ENCODE peak calls at places on chromosome 17, in six cellular contexts. I is uterus, Q is Karpas-422, X is body of pancreas, F is left ventricle myocardium inferior, W is fibroblast of lung. E is an unnamed sample.

GRCh38 chr17:36136439-36136838 is 32.8 kb downstream of the CCL4 start:
- DNase-seq in I (no peak), Q (no peak), X (no peak), F (no peak), W (no peak), E (no peak)

GRCh38 chr17:73096866-73097265 is 4.4 kb upstream of the SLC39A11 start:
- DNase-seq in I (no peak), Q (no peak), X (no peak), F (no peak), W (peak; percentile 52), E (no peak)

GRCh38 chr17:31294231-31294630 is 2.8 kb downstream of the OMG start:
- DNase-seq in I (no peak), Q (no peak), X (no peak), F (no peak), W (no peak), E (no peak)

GRCh38 chr17:5745091-5745820 is 160.9 kb upstream of the NLRP1 start:
- DNase-seq in I (no peak), Q (peak; percentile 72), X (no peak), F (no peak), W (no peak), E (no peak)

GRCh38 chr17:47978324-47978723 is 7.4 kb downstream of the CDK5RAP3 start:
- DNase-seq in I (peak; percentile 45), Q (peak; percentile 85), X (peak; percentile 58), F (peak; percentile 37), W (peak; percentile 34), E (no peak)

GRCh38 chr17:70464995-70465394 is 295.7 kb downstream of the KCNJ2 start:
- DNase-seq in I (no peak), Q (no peak), X (no peak), F (no peak), W (no peak), E (no peak)

GRCh38 chr17:39739885-39740356 is 2.2 kb downstream of the GRB7 start:
- DNase-seq in I (no peak), Q (no peak), X (no peak), F (no peak), W (no peak), E (no peak)

GRCh38 chr17:30921544-30922196 is at the start of gene ADAP2:
- DNase-seq in I (peak; percentile 24), Q (peak; percentile 75), X (peak; percentile 68), F (peak; percentile 68), W (peak; percentile 22), E (no peak)

GRCh38 chr17:57309479-57309878 is 53.2 kb downstream of the MSI2 start:
- DNase-seq in I (no peak), Q (no peak), X (no peak), F (no peak), W (no peak), E (no peak)

GRCh38 chr17:19023209-19023999 is 18.8 kb upstream of the FAM83G start:
- DNase-seq in I (no peak), Q (no peak), X (no peak), F (no peak), W (no peak), E (no peak)

GRCh38 chr17:81309859-81310839 is 15.0 kb upstream of the SLC38A10 start:
- DNase-seq in I (no peak), Q (no peak), X (no peak), F (no peak), W (no peak), E (no peak)

GRCh38 chr17:56142325-56142724 is 10.9 kb upstream of the ANKFN1 start:
- DNase-seq in I (no peak), Q (no peak), X (peak; percentile 15), F (no peak), W (peak; percentile 95), E (no peak)

GRCh38 chr17:30360396-30360795 is 18.3 kb upstream of the CPD start:
- DNase-seq in I (no peak), Q (no peak), X (no peak), F (no peak), W (no peak), E (no peak)

GRCh38 chr17:36728030-36728991 is 126.9 kb downstream of the MRM1 start:
- DNase-seq in I (no peak), Q (no peak), X (no peak), F (no peak), W (no peak), E (no peak)

GRCh38 chr17:12136646-12137045 is 116.0 kb downstream of the MAP2K4 start:
- DNase-seq in I (no peak), Q (no peak), X (no peak), F (no peak), W (peak; percentile 78), E (no peak)

GRCh38 chr17:28897769-28898259 is 281 bp upstream of the FLOT2 start:
- DNase-seq in I (no peak), Q (peak; percentile 88), X (no peak), F (no peak), W (no peak), E (no peak)

GRCh38 chr17:19978803-19979202 is 1.2 kb upstream of the AKAP10 start:
- DNase-seq in I (no peak), Q (no peak), X (no peak), F (no peak), W (no peak), E (no peak)

GRCh38 chr17:64781810-64782555 is 119.9 kb upstream of the SMURF2 start:
- DNase-seq in I (peak; percentile 8), Q (no peak), X (no peak), F (no peak), W (no peak), E (no peak)

DNA sequence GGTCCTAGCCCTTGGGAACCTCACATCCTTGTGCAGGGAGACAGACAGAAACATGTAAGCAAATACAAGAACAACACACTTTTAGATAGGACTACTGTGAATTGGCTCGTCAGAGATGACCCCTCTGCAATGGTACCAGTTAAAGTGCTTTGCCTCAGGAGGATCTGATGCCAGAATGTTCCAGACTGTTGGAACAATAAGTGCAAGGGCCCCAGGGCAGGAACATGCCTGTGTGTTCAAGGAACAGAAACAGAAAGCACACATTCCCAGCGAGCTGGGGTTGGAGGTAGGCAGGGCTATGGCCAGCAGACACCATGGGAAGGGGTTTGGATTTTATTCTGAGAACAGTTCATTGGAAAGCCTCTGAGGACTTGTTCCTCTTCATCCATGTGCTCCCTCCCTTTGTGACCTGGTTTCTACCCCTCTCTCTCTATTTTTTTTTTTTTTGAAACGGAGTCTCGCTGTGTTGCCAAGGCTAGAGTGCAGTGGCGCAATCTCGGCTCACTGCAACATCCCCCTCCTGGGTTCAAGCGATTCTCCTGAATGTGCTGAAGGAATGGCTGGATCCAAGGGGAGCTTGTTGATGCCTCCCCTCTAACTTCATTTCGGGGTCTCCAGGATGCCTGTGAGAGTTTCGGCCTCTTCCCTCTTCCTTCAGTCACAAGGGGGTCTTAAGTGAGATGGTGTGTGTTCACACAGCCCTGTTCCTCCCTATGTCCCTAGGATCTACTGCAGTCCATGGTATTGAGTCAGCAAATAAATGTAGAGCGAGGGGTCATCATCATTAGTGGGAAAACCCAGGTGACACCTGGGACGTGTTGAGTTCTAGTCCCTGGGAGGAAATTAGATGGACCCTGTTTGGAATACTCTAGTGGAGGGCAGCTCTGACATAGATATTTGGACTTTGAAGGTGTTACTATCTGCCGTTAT is 6.4 kb downstream of the STAT5A start:
- DNase-seq in I (no peak), Q (no peak), X (no peak), F (no peak), W (no peak), E (no peak)
- H3K4me3 ChIP-seq in I (no peak overlapping the region), Q (no peak overlapping the region), X (no peak overlapping the region), F (no peak overlapping the region), W (no peak overlapping the region), E (no peak overlapping the region)

GRCh38 chr17:45308016-45308365 is 8.8 kb downstream of the MAP3K14 start:
- DNase-seq in I (no peak), Q (no peak), X (no peak), F (no peak), W (no peak), E (no peak)

GRCh38 chr17:45305532-45306087 is 11.2 kb downstream of the MAP3K14 start:
- DNase-seq in I (no peak), Q (no peak), X (no peak), F (no peak), W (peak; percentile 79), E (no peak)

GRCh38 chr17:45307290-45308015 is 9.4 kb downstream of the MAP3K14 start:
- DNase-seq in I (peak; percentile 49), Q (peak; percentile 81), X (peak; percentile 54), F (no peak), W (peak; percentile 89), E (no peak)

GRCh38 chr17:45306094-45306493 is 10.7 kb downstream of the MAP3K14 start:
- DNase-seq in I (no peak), Q (no peak), X (no peak), F (no peak), W (no peak), E (no peak)

GRCh38 chr17:45306623-45307022 is 10.2 kb downstream of the MAP3K14 start:
- DNase-seq in I (no peak), Q (no peak), X (no peak), F (no peak), W (no peak), E (no peak)
- H3K4me1 ChIP-seq in I (peaks cover 22% of the 10 kb centered on the region), Q (peaks cover 90% of the 10 kb centered on the region), X (peaks cover 76% of the 10 kb centered on the region), F (peaks cover 98% of the 10 kb centered on the region), W (peaks cover 34% of the 10 kb centered on the region), E (no peaks in the 10 kb centered on the region)

GRCh38 chr17:75814900-75815373 is 29.3 kb downstream of the UNC13D start:
- DNase-seq in I (no peak), Q (no peak), X (no peak), F (no peak), W (peak; percentile 83), E (no peak)

GRCh38 chr17:75813081-75814020 is 28.7 kb downstream of the UNK start:
- DNase-seq in I (no peak), Q (no peak), X (no peak), F (no peak), W (no peak), E (no peak)

GRCh38 chr17:75816693-75817092 is 27.5 kb downstream of the UNC13D start:
- DNase-seq in I (no peak), Q (no peak), X (no peak), F (peak; percentile 13), W (no peak), E (no peak)

GRCh38 chr17:75814021-75814395 is 29.4 kb downstream of the UNK start:
- DNase-seq in I (no peak), Q (no peak), X (no peak), F (no peak), W (no peak), E (no peak)

GRCh38 chr17:75815399-75815798 is 28.8 kb downstream of the UNC13D start:
- DNase-seq in I (no peak), Q (peak; percentile 54), X (no peak), F (no peak), W (no peak), E (no peak)
- H3K9me3 ChIP-seq in I (no peaks in the 10 kb centered on the region), Q (no peaks in the 10 kb centered on the region), X (no peaks in the 10 kb centered on the region), F (no peaks in the 10 kb centered on the region), W (no peaks in the 10 kb centered on the region), E (no peaks in the 10 kb centered on the region)

DNA sequence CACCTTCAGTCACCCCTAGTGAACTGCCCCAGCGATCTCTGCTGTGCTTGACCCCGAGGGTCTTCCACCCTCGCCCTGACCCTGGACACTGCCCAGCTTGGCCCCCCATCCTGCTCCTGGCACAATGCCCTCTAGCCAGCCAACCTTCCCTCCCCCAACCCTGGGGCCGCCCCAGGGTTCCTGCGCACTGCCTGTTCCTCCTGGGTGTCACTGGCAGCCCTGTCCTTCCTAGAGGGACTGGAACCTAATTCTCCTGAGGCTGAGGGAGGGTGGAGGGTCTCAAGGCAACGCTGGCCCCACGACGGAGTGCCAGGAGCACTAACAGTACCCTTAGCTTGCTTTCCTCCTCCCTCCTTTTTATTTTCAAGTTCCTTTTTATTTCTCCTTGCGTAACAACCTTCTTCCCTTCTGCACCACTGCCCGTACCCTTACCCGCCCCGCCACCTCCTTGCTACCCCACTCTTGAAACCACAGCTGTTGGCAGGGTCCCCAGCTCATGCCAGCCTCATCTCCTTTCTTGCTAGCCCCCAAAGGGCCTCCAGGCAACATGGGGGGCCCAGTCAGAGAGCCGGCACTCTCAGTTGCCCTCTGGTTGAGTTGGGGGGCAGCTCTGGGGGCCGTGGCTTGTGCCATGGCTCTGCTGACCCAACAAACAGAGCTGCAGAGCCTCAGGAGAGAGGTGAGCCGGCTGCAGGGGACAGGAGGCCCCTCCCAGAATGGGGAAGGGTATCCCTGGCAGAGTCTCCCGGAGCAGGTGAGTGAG is at the start of gene TNFSF13:
- DNase-seq in I (no peak), Q (no peak), X (peak; percentile 69), F (peak; percentile 62), W (no peak), E (no peak)
- H3K4me3 ChIP-seq in I (peak within 1 kb of the TSS; percentile 12), Q (no peak within 1 kb of the TSS), X (peak within 1 kb of the TSS; percentile 5), F (peak within 1 kb of the TSS; percentile 99), W (no peak within 1 kb of the TSS), E (no peak within 1 kb of the TSS)